ENCODE peak calls at places on chromosomes 1 and 21, in four cellular contexts. S is MCF 10A, Y is cardiac muscle cell, M is fibroblast of lung. C is an unnamed sample.

GRCh38 chr1:66396212-66396890 is 137.6 kb upstream of the SGIP1 start:
- DNase-seq in M (no peak), S (no peak), Y (no peak), C (no peak)

GRCh38 chr1:107142370-107142668 is 1.5 kb downstream of the NTNG1 start:
- DNase-seq in S (no peak), M (no peak), Y (no peak), C (no peak)

GRCh38 chr1:153957744-153958110 is 685 bp downstream of the CRTC2 start:
- DNase-seq in Y (no peak), M (peak), S (peak), C (no peak)

GRCh38 chr21:35340273-35340672 is 291.2 kb upstream of the RUNX1 start:
- DNase-seq in Y (no peak), M (no peak), S (no peak), C (peak)

GRCh38 chr1:227927971-227928741 is 19.6 kb downstream of the WNT9A start:
- DNase-seq in Y (no peak), S (no peak), M (no peak), C (no peak)

GRCh38 chr1:94992161-94992560 is 65.3 kb upstream of the CNN3 start:
- DNase-seq in S (no peak), M (no peak), Y (no peak), C (peak)

GRCh38 chr21:15752763-15753407 is 23.1 kb downstream of the USP25 start:
- DNase-seq in M (no peak), Y (no peak), S (no peak), C (no peak)

GRCh38 chr21:43864806-43865470 is at the start of gene AGPAT3:
- DNase-seq in S (no peak), M (peak), Y (no peak), C (no peak)

GRCh38 chr1:218345673-218346390 is 696 bp downstream of the TGFB2 start:
- DNase-seq in S (peak), M (peak), Y (peak), C (no peak)

GRCh38 chr1:85628791-85629531 is 48.4 kb downstream of the CCN1 start:
- DNase-seq in M (peak), S (peak), Y (peak), C (peak)

GRCh38 chr21:28207776-28208175 is 784.9 kb downstream of the LTN1 start:
- DNase-seq in M (peak), S (peak), Y (peak), C (no peak)

GRCh38 chr1:42833981-42834380 is 12.4 kb upstream of the ZNF691 start:
- DNase-seq in S (no peak), Y (no peak), M (no peak), C (no peak)

GRCh38 chr21:41634211-41634694 is 126.3 kb upstream of the TMPRSS2 start:
- DNase-seq in Y (no peak), M (no peak), S (peak), C (no peak)

GRCh38 chr1:110460253-110461220 is 9.6 kb downstream of the PROK1 start:
- DNase-seq in S (peak), M (peak), Y (peak), C (peak)

GRCh38 chr1:23558140-23558871 is 995 bp downstream of the ID3 start:
- DNase-seq in Y (peak), M (peak), S (peak), C (no peak)

GRCh38 chr1:18513995-18514394 is 33.3 kb downstream of the KLHDC7A start:
- DNase-seq in M (no peak), S (no peak), Y (no peak), C (peak)

GRCh38 chr1:83970119-83970518 is 28.8 kb downstream of the TTLL7 start:
- DNase-seq in S (no peak), M (no peak), Y (no peak), C (no peak)

DNA sequence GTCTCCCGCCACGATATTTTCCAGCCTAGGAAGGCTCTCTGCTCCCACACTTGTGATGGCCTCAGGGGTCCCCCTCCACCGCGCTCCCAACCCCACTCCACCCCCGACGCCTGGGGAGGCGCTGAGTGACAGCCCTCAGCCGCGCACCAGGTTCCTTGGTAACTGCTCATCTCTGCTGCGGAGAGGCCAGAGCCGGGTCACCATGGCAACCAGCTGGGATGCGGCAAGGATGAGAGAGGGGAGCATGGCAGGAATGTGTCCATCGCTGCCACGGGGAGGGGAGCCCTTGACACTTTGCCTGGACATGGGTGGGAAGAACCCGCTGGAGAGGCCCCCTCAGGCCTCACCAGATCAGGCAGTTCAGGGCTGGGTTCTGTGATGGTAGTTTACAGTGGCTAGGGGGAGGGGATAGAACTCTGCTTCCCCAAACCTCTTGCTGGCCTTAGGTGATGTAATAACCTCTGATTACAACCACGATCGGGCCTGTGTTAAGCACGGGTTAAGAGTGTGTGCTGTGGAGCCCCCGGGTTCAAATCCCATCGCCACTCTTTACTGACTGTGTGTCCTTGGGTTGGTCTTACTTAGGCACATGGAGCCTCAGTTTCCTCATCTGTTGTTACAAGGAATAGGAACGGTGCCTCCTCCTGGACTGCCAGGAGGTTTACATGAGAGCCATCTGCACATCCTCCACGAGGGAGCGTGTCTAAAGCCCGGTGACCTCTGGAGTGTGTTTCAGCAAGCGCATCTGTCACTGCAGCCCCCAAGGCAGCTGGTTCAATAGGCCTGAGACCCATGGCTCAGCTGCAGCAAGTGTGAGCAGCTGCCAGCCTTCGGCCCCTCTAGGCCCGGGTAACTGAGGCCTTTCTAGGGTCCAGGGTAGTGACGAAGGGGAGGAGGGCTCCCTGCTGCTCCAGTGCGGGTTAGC is 6.3 kb downstream of the KIF17 start:
- DNase-seq in S (no peak), Y (no peak), M (no peak), C (no peak)
- TF ChIP-seq CTCF in S (no peak), Y (peak), M (peak), C (no peak)

GRCh38 chr1:3775498-3776230 is 3.1 kb downstream of the SMIM1 start:
- DNase-seq in S (peak), M (peak), Y (peak), C (no peak)
- TF ChIP-seq CTCF in S (peak), M (no peak), Y (peak), C (no peak)

GRCh38 chr21:21751286-21751685 is 753.1 kb downstream of the NCAM2 start:
- DNase-seq in Y (no peak), S (no peak), M (no peak), C (no peak)
- TF ChIP-seq CTCF in Y (no peak), S (no peak), M (no peak), C (peak)

GRCh38 chr1:10688409-10688786 is 108.0 kb downstream of the CASZ1 start:
- DNase-seq in Y (no peak), S (no peak), M (no peak), C (no peak)

GRCh38 chr1:10692401-10693021 is 103.9 kb downstream of the CASZ1 start:
- DNase-seq in M (no peak), S (peak), Y (no peak), C (no peak)

GRCh38 chr1:10691740-10692125 is 104.7 kb downstream of the CASZ1 start:
- DNase-seq in Y (no peak), S (no peak), M (no peak), C (no peak)

GRCh38 chr1:10691075-10691739 is 105.2 kb downstream of the CASZ1 start:
- DNase-seq in M (no peak), Y (no peak), S (no peak), C (no peak)

DNA sequence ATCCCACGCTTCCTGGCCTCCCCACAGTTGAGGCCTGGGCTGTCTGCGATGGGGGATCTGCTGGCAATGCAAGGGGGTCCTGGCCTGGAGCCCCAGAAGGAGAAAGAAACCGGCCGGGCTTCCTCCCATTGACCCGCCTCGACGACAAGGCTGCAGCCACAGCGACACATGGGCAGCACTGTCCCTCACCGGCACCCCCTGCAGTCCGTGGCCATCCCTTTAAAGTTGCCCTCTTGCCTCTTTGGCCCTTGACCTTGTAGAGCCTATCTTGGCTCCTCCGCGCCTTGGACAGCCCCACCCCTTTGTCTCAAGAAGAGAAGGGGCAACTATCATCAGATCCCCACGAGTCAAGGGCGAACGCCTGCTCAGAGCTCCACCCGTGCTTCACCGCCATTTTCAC is 106.0 kb downstream of the CASZ1 start:
- DNase-seq in Y (no peak), M (no peak), S (no peak), C (no peak)
- TF ChIP-seq CTCF in Y (no peak), M (no peak), S (no peak), C (no peak)

GRCh38 chr1:172041689-172042088 is 200.4 kb downstream of the DNM3 start:
- DNase-seq in Y (peak), M (peak), S (peak), C (no peak)
- TF ChIP-seq CTCF in Y (peak), M (peak), S (peak), C (peak)

DNA sequence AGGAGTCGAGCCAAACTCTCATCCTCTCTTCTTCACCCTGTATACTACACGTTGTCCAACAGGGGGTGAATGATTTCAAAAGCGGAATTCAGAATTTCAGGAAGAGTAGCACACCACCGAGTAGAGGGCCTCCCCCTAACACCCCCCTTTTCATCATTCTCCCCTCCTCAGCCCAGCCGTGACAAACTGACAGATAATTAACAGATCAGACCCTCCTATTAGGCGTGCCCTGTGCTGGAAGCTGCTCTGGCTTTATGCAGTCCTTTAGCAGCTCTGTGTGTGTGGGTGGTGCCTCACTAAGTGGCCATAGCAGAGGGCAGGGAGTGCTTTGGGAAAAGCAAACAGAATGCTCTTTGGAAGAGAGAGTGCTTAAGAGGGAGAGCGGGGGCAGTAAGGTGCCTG is 44.3 kb downstream of the PEX14 start:
- DNase-seq in M (no peak), S (no peak), Y (no peak), C (no peak)
- TF ChIP-seq CTCF in M (no peak), S (no peak), Y (no peak), C (no peak)